ENCODE peak calls at places on chromosomes 1 and 21, in ten cellular contexts. One of them, this sample, is unnamed. For H3K4me1, the result is how much of the 10 kb centered on the place peaks cover.

GRCh38 chr1:202056644-202057334 is 46.4 kb downstream of the ELF3 start:
- DNase-seq in keratinocyte: no peak
- DNase-seq in fibroblast of lung: no peak
- DNase-seq in GM23338: no peak
- DNase-seq in uterus: no peak
- DNase-seq in tibial nerve: no peak
- DNase-seq in MM.1S: no peak
- DNase-seq in heart left ventricle: peak
- DNase-seq in A549: peak
- DNase-seq in psoas muscle: no peak
- DNase-seq in this sample: no peak

GRCh38 chr21:44785620-44786344 is 15.8 kb downstream of the UBE2G2 start:
- DNase-seq in keratinocyte: no peak
- DNase-seq in fibroblast of lung: peak
- DNase-seq in GM23338: no peak
- DNase-seq in uterus: no peak
- DNase-seq in tibial nerve: no peak
- DNase-seq in MM.1S: no peak
- DNase-seq in heart left ventricle: no peak
- DNase-seq in A549: no peak
- DNase-seq in psoas muscle: no peak
- DNase-seq in this sample: no peak

GRCh38 chr21:42746593-42747266 is 93.3 kb downstream of the PDE9A start:
- DNase-seq in keratinocyte: no peak
- DNase-seq in fibroblast of lung: no peak
- DNase-seq in GM23338: no peak
- DNase-seq in uterus: no peak
- DNase-seq in tibial nerve: no peak
- DNase-seq in MM.1S: no peak
- DNase-seq in heart left ventricle: peak
- DNase-seq in A549: no peak
- DNase-seq in psoas muscle: no peak
- DNase-seq in this sample: no peak

GRCh38 chr1:204080163-204080903 is 7.4 kb downstream of the SOX13 start:
- DNase-seq in keratinocyte: peak
- DNase-seq in fibroblast of lung: peak
- DNase-seq in GM23338: peak
- DNase-seq in uterus: peak
- DNase-seq in tibial nerve: peak
- DNase-seq in MM.1S: no peak
- DNase-seq in heart left ventricle: peak
- DNase-seq in A549: peak
- DNase-seq in psoas muscle: peak
- DNase-seq in this sample: no peak

GRCh38 chr1:67766117-67766978 is 66.9 kb downstream of the GNG12 start:
- DNase-seq in keratinocyte: no peak
- DNase-seq in fibroblast of lung: peak
- DNase-seq in GM23338: peak
- DNase-seq in uterus: peak
- DNase-seq in tibial nerve: no peak
- DNase-seq in MM.1S: peak
- DNase-seq in heart left ventricle: peak
- DNase-seq in A549: no peak
- DNase-seq in psoas muscle: peak
- DNase-seq in this sample: peak

GRCh38 chr1:185215911-185216310 is 58.9 kb downstream of the SWT1 start:
- DNase-seq in keratinocyte: no peak
- DNase-seq in fibroblast of lung: peak
- DNase-seq in GM23338: no peak
- DNase-seq in uterus: no peak
- DNase-seq in tibial nerve: no peak
- DNase-seq in MM.1S: no peak
- DNase-seq in heart left ventricle: no peak
- DNase-seq in A549: no peak
- DNase-seq in psoas muscle: no peak
- DNase-seq in this sample: no peak

GRCh38 chr1:51234721-51235425 is 1.2 kb upstream of the RNF11 start:
- DNase-seq in keratinocyte: no peak
- DNase-seq in fibroblast of lung: peak
- DNase-seq in GM23338: no peak
- DNase-seq in uterus: peak
- DNase-seq in tibial nerve: peak
- DNase-seq in MM.1S: peak
- DNase-seq in heart left ventricle: peak
- DNase-seq in A549: no peak
- DNase-seq in psoas muscle: peak
- DNase-seq in this sample: peak

GRCh38 chr1:13469343-13469742 is 44.5 kb downstream of the LRRC38 start:
- DNase-seq in keratinocyte: no peak
- DNase-seq in fibroblast of lung: no peak
- DNase-seq in GM23338: peak
- DNase-seq in uterus: no peak
- DNase-seq in tibial nerve: no peak
- DNase-seq in MM.1S: peak
- DNase-seq in heart left ventricle: peak
- DNase-seq in A549: peak
- DNase-seq in psoas muscle: peak
- DNase-seq in this sample: no peak

GRCh38 chr1:160709715-160710114 is 1.9 kb downstream of the CD48 start:
- DNase-seq in keratinocyte: no peak
- DNase-seq in fibroblast of lung: no peak
- DNase-seq in GM23338: no peak
- DNase-seq in uterus: no peak
- DNase-seq in tibial nerve: no peak
- DNase-seq in MM.1S: no peak
- DNase-seq in heart left ventricle: no peak
- DNase-seq in A549: no peak
- DNase-seq in psoas muscle: no peak
- DNase-seq in this sample: no peak

GRCh38 chr1:160711528-160712311 is at the start of gene CD48:
- DNase-seq in keratinocyte: no peak
- DNase-seq in fibroblast of lung: no peak
- DNase-seq in GM23338: no peak
- DNase-seq in uterus: no peak
- DNase-seq in tibial nerve: no peak
- DNase-seq in MM.1S: peak
- DNase-seq in heart left ventricle: no peak
- DNase-seq in A549: no peak
- DNase-seq in psoas muscle: no peak
- DNase-seq in this sample: peak

GRCh38 chr1:160708821-160709220 is 2.8 kb downstream of the CD48 start:
- DNase-seq in keratinocyte: no peak
- DNase-seq in fibroblast of lung: no peak
- DNase-seq in GM23338: no peak
- DNase-seq in uterus: no peak
- DNase-seq in tibial nerve: no peak
- DNase-seq in MM.1S: peak
- DNase-seq in heart left ventricle: no peak
- DNase-seq in A549: no peak
- DNase-seq in psoas muscle: no peak
- DNase-seq in this sample: peak

GRCh38 chr1:160708118-160708517 is 3.5 kb downstream of the CD48 start:
- DNase-seq in keratinocyte: no peak
- DNase-seq in fibroblast of lung: no peak
- DNase-seq in GM23338: no peak
- DNase-seq in uterus: no peak
- DNase-seq in tibial nerve: no peak
- DNase-seq in MM.1S: peak
- DNase-seq in heart left ventricle: no peak
- DNase-seq in A549: no peak
- DNase-seq in psoas muscle: no peak
- DNase-seq in this sample: no peak

DNA sequence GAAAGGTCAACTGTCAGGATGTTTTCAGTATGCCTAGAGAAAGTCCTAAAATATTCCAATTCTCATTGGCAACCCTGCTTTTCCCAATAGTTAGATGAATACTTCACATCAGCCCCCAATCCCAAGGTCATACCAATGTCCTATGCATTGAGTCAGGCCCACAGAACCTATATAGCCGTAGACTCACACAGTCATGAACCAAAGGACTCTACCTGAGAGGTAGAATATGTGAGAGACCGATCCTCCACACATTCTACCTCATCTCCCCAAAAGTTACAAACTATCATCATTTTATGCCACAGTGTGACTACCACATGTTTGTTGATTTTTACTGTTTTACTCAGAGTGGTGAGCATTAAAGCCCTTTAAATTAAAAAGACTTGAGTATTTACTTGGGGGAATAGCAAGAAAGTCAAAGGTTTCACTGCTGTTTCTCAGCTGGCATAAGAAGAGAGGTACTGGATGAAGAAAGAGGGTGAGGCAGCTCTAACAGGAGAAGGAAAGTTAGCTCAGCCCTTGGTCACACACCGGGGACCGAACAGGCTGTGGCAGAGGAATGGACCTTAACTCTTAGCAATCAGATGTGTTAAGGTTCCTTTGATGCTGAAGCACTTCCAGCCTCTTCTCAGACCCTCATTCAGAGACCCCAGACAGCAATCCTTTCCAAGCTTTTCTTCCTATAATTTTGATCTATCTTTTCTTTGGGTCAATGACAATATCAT is 930 bp downstream of the CD48 start:
- DNase-seq in keratinocyte: no peak
- DNase-seq in fibroblast of lung: no peak
- DNase-seq in GM23338: no peak
- DNase-seq in uterus: no peak
- DNase-seq in tibial nerve: no peak
- DNase-seq in MM.1S: peak
- DNase-seq in heart left ventricle: no peak
- DNase-seq in A549: no peak
- DNase-seq in psoas muscle: no peak
- DNase-seq in this sample: no peak
- H3K4me3 ChIP-seq in keratinocyte: no peak
- H3K4me3 ChIP-seq in fibroblast of lung: no peak
- H3K4me3 ChIP-seq in GM23338: no peak
- H3K4me3 ChIP-seq in uterus: no peak
- H3K4me3 ChIP-seq in tibial nerve: peak
- H3K4me3 ChIP-seq in MM.1S: peak
- H3K4me3 ChIP-seq in heart left ventricle: no peak
- H3K4me3 ChIP-seq in A549: no peak
- H3K4me3 ChIP-seq in psoas muscle: peak
- H3K4me3 ChIP-seq in this sample: peak

GRCh38 chr1:81834921-81835698 is 34.4 kb downstream of the ADGRL2 start:
- DNase-seq in keratinocyte: no peak
- DNase-seq in fibroblast of lung: peak
- DNase-seq in GM23338: no peak
- DNase-seq in uterus: no peak
- DNase-seq in tibial nerve: no peak
- DNase-seq in MM.1S: peak
- DNase-seq in heart left ventricle: peak
- DNase-seq in A549: no peak
- DNase-seq in psoas muscle: no peak
- DNase-seq in this sample: no peak

GRCh38 chr1:81836007-81836626 is 35.4 kb downstream of the ADGRL2 start:
- DNase-seq in keratinocyte: no peak
- DNase-seq in fibroblast of lung: peak
- DNase-seq in GM23338: no peak
- DNase-seq in uterus: no peak
- DNase-seq in tibial nerve: no peak
- DNase-seq in MM.1S: no peak
- DNase-seq in heart left ventricle: no peak
- DNase-seq in A549: no peak
- DNase-seq in psoas muscle: no peak
- DNase-seq in this sample: no peak

GRCh38 chr1:81833722-81834121 is 33.0 kb downstream of the ADGRL2 start:
- DNase-seq in keratinocyte: no peak
- DNase-seq in fibroblast of lung: peak
- DNase-seq in GM23338: no peak
- DNase-seq in uterus: no peak
- DNase-seq in tibial nerve: no peak
- DNase-seq in MM.1S: no peak
- DNase-seq in heart left ventricle: no peak
- DNase-seq in A549: no peak
- DNase-seq in psoas muscle: no peak
- DNase-seq in this sample: no peak

GRCh38 chr1:81832573-81832972 is 31.8 kb downstream of the ADGRL2 start:
- DNase-seq in keratinocyte: no peak
- DNase-seq in fibroblast of lung: peak
- DNase-seq in GM23338: peak
- DNase-seq in uterus: no peak
- DNase-seq in tibial nerve: no peak
- DNase-seq in MM.1S: no peak
- DNase-seq in heart left ventricle: no peak
- DNase-seq in A549: no peak
- DNase-seq in psoas muscle: no peak
- DNase-seq in this sample: no peak

DNA sequence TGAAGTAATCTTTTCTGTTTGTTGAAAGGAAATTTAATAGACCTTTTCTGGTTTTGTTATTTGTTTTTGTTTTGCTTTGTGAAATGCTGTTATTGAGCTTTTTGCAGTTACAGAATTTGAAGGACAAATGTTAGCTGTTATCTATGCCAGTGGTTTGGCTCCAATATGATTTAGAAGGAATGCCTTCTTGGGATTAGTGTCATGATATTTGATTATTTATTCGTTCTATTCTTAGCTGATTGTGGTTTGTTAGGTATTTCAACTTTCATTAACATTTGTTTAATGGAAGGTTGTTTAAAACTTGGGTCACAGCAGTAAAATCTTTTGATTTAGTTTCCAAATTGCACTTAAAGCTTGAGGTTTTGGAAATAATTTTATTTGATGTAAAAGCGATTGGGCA is 33.5 kb downstream of the ADGRL2 start:
- DNase-seq in keratinocyte: no peak
- DNase-seq in fibroblast of lung: peak
- DNase-seq in GM23338: no peak
- DNase-seq in uterus: no peak
- DNase-seq in tibial nerve: no peak
- DNase-seq in MM.1S: no peak
- DNase-seq in heart left ventricle: no peak
- DNase-seq in A549: no peak
- DNase-seq in psoas muscle: no peak
- DNase-seq in this sample: no peak
- H3K4me1 ChIP-seq in keratinocyte: under half
- H3K4me1 ChIP-seq in fibroblast of lung: under half
- H3K4me1 ChIP-seq in GM23338: under half
- H3K4me1 ChIP-seq in uterus: under half
- H3K4me1 ChIP-seq in tibial nerve: under half
- H3K4me1 ChIP-seq in MM.1S: under half
- H3K4me1 ChIP-seq in heart left ventricle: under half
- H3K4me1 ChIP-seq in A549: under half
- H3K4me1 ChIP-seq in psoas muscle: under half
- H3K4me1 ChIP-seq in this sample: under half

GRCh38 chr1:36067871-36068270 is 16.0 kb upstream of the TEKT2 start:
- DNase-seq in keratinocyte: no peak
- DNase-seq in fibroblast of lung: no peak
- DNase-seq in GM23338: no peak
- DNase-seq in uterus: no peak
- DNase-seq in tibial nerve: no peak
- DNase-seq in MM.1S: no peak
- DNase-seq in heart left ventricle: no peak
- DNase-seq in A549: no peak
- DNase-seq in psoas muscle: no peak
- DNase-seq in this sample: no peak

DNA sequence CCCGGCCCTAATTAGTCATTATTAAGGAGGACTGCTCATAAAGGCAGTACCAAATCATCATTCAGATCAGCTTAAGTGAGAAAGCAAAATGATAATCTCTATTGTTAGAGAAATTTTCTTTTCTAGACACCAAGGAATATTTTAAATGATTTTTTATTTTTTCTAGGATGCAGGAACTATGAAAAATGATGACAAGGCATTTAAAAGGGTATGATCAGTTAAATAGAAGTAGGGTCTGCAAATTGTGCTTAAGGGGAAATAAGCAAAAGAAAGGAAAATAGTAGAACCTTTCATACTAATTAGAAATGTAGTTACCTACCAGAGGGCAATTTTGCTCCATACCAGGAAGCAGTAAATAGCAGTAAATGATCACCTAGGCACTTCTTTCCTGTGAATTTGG is 21.6 kb upstream of the TEKT2 start:
- DNase-seq in keratinocyte: no peak
- DNase-seq in fibroblast of lung: no peak
- DNase-seq in GM23338: no peak
- DNase-seq in uterus: no peak
- DNase-seq in tibial nerve: no peak
- DNase-seq in MM.1S: no peak
- DNase-seq in heart left ventricle: no peak
- DNase-seq in A549: no peak
- DNase-seq in psoas muscle: no peak
- DNase-seq in this sample: no peak
- H3K27ac ChIP-seq in keratinocyte: no peak
- H3K27ac ChIP-seq in fibroblast of lung: no peak
- H3K27ac ChIP-seq in GM23338: no peak
- H3K27ac ChIP-seq in uterus: no peak
- H3K27ac ChIP-seq in tibial nerve: no peak
- H3K27ac ChIP-seq in MM.1S: no peak
- H3K27ac ChIP-seq in heart left ventricle: no peak
- H3K27ac ChIP-seq in A549: no peak
- H3K27ac ChIP-seq in psoas muscle: no peak
- H3K27ac ChIP-seq in this sample: no peak

GRCh38 chr1:218350909-218351616 is 5.9 kb downstream of the TGFB2 start:
- DNase-seq in keratinocyte: no peak
- DNase-seq in fibroblast of lung: peak
- DNase-seq in GM23338: no peak
- DNase-seq in uterus: no peak
- DNase-seq in tibial nerve: no peak
- DNase-seq in MM.1S: no peak
- DNase-seq in heart left ventricle: no peak
- DNase-seq in A549: no peak
- DNase-seq in psoas muscle: no peak
- DNase-seq in this sample: no peak
- H3K4me3 ChIP-seq in keratinocyte: peak
- H3K4me3 ChIP-seq in fibroblast of lung: peak
- H3K4me3 ChIP-seq in GM23338: no peak
- H3K4me3 ChIP-seq in uterus: peak
- H3K4me3 ChIP-seq in tibial nerve: peak
- H3K4me3 ChIP-seq in MM.1S: peak
- H3K4me3 ChIP-seq in heart left ventricle: no peak
- H3K4me3 ChIP-seq in A549: peak
- H3K4me3 ChIP-seq in psoas muscle: peak
- H3K4me3 ChIP-seq in this sample: no peak

This sample was measured in CD4-positive, CD25-positive, alpha-beta regulatory T cell.